ENCODE peak calls at places on chromosome 1, in nine cellular contexts. A is stimulated activated CD4-positive, alpha-beta T cell treated with anti-CD3 and anti-CD28 coated beads, TNF-alpha, amount 100 ng/mL, for 24 hours; J is cortex of kidney; Z is fibroblast of pulmonary artery; B is NCI-H510A; N is DMS153; L is adipocyte; F is GM18507; R is CD4-positive, alpha-beta T cell. U is an unnamed sample.
A peak's percentile ranks its signal among the peaks of the same experiment; 100 is the strongest.

GRCh38 chr1:47423872-47424271 is 7.8 kb downstream of the FOXE3 start:
- DNase-seq in A (no peak), J (no peak), Z (no peak), B (no peak), N (no peak), L (no peak), F (no peak), R (no peak), U (no peak)

GRCh38 chr1:12475947-12476346 is 142.1 kb downstream of the DHRS3 start:
- DNase-seq in A (no peak), J (no peak), Z (no peak), B (no peak), N (peak; percentile 36), L (no peak), F (no peak), R (no peak), U (no peak)

GRCh38 chr1:237911911-237912310 is 21.2 kb upstream of the ZP4 start:
- DNase-seq in A (no peak), J (no peak), Z (no peak), B (no peak), N (no peak), L (no peak), F (no peak), R (no peak), U (no peak)

GRCh38 chr1:51642739-51643142 is 25.8 kb downstream of the OSBPL9 start:
- DNase-seq in A (no peak), J (no peak), Z (peak; percentile 96), B (no peak), N (no peak), L (peak; percentile 94), F (no peak), R (no peak), U (no peak)

GRCh38 chr1:73909043-73909567 is 288.9 kb downstream of the LRRIQ3 start:
- DNase-seq in A (no peak), J (no peak), Z (no peak), B (no peak), N (no peak), L (no peak), F (no peak), R (no peak), U (no peak)

GRCh38 chr1:203789966-203790365 is 5.5 kb upstream of the ZBED6 start:
- DNase-seq in A (no peak), J (no peak), Z (no peak), B (no peak), N (no peak), L (no peak), F (no peak), R (no peak), U (no peak)

GRCh38 chr1:224783006-224783651 is 146.3 kb upstream of the DNAH14 start:
- DNase-seq in A (no peak), J (no peak), Z (no peak), B (peak; percentile 28), N (peak; percentile 55), L (no peak), F (no peak), R (no peak), U (no peak)

GRCh38 chr1:2980849-2981248 is 40.4 kb upstream of the ACTRT2 start:
- DNase-seq in A (no peak), J (no peak), Z (no peak), B (no peak), N (no peak), L (no peak), F (no peak), R (no peak), U (no peak)